ENCODE peak calls at places on chromosomes 6 and 20, in six cellular contexts. Q is GM12878, Z is HCT116, T is SK-N-SH, V is HepG2, L is K562. R is an unnamed sample. For H3K27me3, the result is how much of the 10 kb centered on the place peaks cover.

GRCh38 chr20:36463212-36464061 is 77.9 kb upstream of the MYL9 start:
- DNase-seq in Q (no peak), Z (no peak), T (no peak), V (no peak), L (no peak), R (no peak)

GRCh38 chr6:41894366-41895299 is 542 bp downstream of the USP49 start:
- DNase-seq in Q (no peak), Z (no peak), T (no peak), V (no peak), L (no peak), R (peak)

GRCh38 chr6:34390531-34391013 is 1.9 kb downstream of the NUDT3 start:
- DNase-seq in Q (no peak), Z (no peak), T (no peak), V (no peak), L (no peak), R (no peak)

GRCh38 chr6:29552512-29553051 is 7.0 kb downstream of the UBD start:
- DNase-seq in Q (peak), Z (peak), T (peak), V (no peak), L (no peak), R (peak)

GRCh38 chr20:1389703-1390385 is 3.0 kb downstream of the FKBP1A start:
- DNase-seq in Q (no peak), Z (no peak), T (no peak), V (no peak), L (no peak), R (peak)

GRCh38 chr6:152050451-152051195 is 243.1 kb downstream of the ESR1 start:
- DNase-seq in Q (no peak), Z (no peak), T (no peak), V (no peak), L (no peak), R (no peak)

GRCh38 chr6:38079107-38079506 is 259.6 kb downstream of the ZFAND3 start:
- DNase-seq in Q (no peak), Z (no peak), T (no peak), V (no peak), L (no peak), R (no peak)

GRCh38 chr6:41406821-41407787 is 71.7 kb downstream of the NCR2 start:
- DNase-seq in Q (no peak), Z (no peak), T (no peak), V (no peak), L (no peak), R (peak)

GRCh38 chr6:27472182-27472616 is 706 bp downstream of the ZNF184 start:
- DNase-seq in Q (peak), Z (peak), T (peak), V (peak), L (peak), R (peak)

DNA sequence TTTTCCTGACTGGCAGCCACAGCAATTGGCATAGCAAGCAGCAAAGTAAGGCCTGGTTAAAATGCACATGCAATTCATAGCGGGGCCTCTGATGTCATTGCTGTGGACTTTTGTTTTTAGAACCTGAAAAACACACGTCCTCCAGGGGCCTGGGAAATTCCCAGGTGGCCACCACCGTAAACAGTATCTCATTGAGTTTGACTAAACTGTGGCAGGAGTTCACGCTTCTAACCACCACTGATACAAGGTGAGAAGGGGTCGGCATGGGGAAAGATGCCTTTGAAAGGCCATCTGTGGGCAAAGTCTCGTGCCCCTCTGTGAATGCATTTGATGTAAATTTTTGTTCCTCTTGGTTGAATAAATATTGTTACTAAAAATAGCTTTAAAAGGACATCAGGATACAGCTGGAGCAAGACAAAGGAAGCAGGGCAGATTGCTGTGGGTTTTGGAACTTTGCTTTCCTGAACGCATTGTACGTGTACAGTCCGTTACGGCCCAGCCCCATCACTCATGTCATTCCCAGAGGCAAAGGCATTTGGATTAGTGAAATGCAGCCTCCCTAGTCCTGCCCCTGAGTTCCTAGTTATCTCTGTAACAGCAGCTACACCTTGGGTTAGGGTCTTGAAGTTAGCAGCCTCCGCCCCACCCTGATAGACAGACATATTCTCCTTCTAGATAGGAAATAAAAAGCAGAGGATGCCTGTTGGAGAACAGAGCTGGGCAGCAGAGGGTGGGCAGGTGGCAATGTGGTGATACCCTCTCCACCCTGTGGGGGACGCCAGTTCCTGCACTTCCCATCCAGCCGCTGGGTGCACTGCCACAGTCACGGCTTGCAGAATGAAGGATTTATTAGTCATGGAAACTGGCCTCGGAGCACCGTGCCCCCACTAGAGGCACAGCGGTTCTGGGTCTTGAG is 80.3 kb downstream of the ZDHHC14 start:
- DNase-seq in Q (peak), Z (no peak), T (no peak), V (peak), L (peak), R (peak)
- TF ChIP-seq REST in Q (no peak), Z (no peak), T (no peak), V (no peak), L (no peak), R (no peak)

GRCh38 chr6:6002005-6002808 is 4.5 kb downstream of the NRN1 start:
- DNase-seq in Q (no peak), Z (no peak), T (no peak), V (no peak), L (no peak), R (peak)
- H3K27me3 ChIP-seq in Q (under half), Z (under half), T (half or more), V (under half), L (half or more), R (half or more)

DNA sequence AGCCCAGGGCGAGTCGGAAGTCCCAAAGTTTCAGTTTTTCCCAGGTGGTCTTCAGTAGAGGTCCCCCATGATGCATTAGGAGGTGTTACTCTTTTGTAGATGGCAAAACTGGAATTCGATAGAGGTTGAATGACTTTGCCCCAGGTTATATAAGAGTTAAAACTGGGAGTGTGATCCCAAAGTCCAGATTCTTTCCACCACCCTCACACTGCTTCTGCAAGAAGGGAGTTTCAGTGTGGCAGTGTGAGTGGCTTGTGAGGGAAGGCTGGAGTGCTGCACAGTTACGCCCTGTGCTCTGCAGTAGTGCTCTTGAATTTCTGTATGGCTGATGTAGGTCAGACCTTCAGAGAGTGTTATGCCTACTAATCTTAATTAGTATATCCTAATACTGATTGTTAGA is 29.8 kb downstream of the NDUFAF5 start:
- DNase-seq in Q (no peak), Z (no peak), T (no peak), V (peak), L (no peak), R (no peak)
- H2AFZ ChIP-seq in Q (no peak), Z (no peak), T (no peak), V (no peak), L (no peak), R (no peak)

GRCh38 chr20:62160253-62160652 is 16.7 kb downstream of the SS18L1 start:
- DNase-seq in Q (no peak), Z (no peak), T (no peak), V (no peak), L (no peak), R (no peak)

GRCh38 chr20:62160876-62161275 is 17.3 kb downstream of the SS18L1 start:
- DNase-seq in Q (no peak), Z (no peak), T (no peak), V (no peak), L (no peak), R (no peak)

GRCh38 chr20:62159835-62160234 is 16.3 kb downstream of the SS18L1 start:
- DNase-seq in Q (peak), Z (peak), T (no peak), V (no peak), L (no peak), R (no peak)

GRCh38 chr20:62162765-62163484 is 19.4 kb downstream of the SS18L1 start:
- DNase-seq in Q (no peak), Z (no peak), T (no peak), V (no peak), L (no peak), R (no peak)

GRCh38 chr20:62161347-62161746 is 17.8 kb downstream of the SS18L1 start:
- DNase-seq in Q (no peak), Z (no peak), T (no peak), V (no peak), L (no peak), R (no peak)
- TF ChIP-seq REST in Q (no peak), Z (no peak), T (no peak), V (no peak), L (no peak), R (no peak)